ENCODE peak calls at places on chromosome 18, in seven cellular contexts. N is WTC11, T is myocyte, K is GDM1, L is endodermal cell, Y is AG10803, Q is HT-29. M is an unnamed sample.

GRCh38 chr18:79400591-79401381 is 5.1 kb downstream of the NFATC1 start:
- DNase-seq in T (no peak), N (no peak), K (no peak), L (no peak), Y (peak), Q (no peak), M (no peak)

GRCh38 chr18:31792580-31792911 is 31.9 kb upstream of the SLC25A52 start:
- DNase-seq in Y (no peak), N (no peak), T (no peak), Q (no peak), K (no peak), L (no peak), M (no peak)

GRCh38 chr18:50970006-50970405 is 2.2 kb downstream of the ELAC1 start:
- DNase-seq in Y (no peak), L (no peak), N (no peak), Q (peak), T (no peak), K (no peak), M (no peak)

GRCh38 chr18:11387880-11388279 is 221.5 kb upstream of the SLC35G4 start:
- DNase-seq in L (peak), K (no peak), N (peak), Q (peak), T (peak), Y (peak), M (peak)

GRCh38 chr18:12516049-12516677 is 108.4 kb downstream of the PRELID3A start:
- DNase-seq in L (no peak), Q (no peak), K (no peak), N (no peak), Y (no peak), T (no peak), M (no peak)

GRCh38 chr18:63236417-63236816 is 83.2 kb downstream of the BCL2 start:
- DNase-seq in Q (no peak), K (no peak), T (no peak), Y (no peak), L (no peak), N (no peak), M (no peak)

GRCh38 chr18:79191956-79192355 is 122.8 kb downstream of the ATP9B start:
- DNase-seq in L (no peak), Y (no peak), T (peak), Q (no peak), K (no peak), N (no peak), M (no peak)

GRCh38 chr18:56891116-56891515 is 240.0 kb downstream of the WDR7 start:
- DNase-seq in K (no peak), T (peak), N (no peak), L (no peak), Q (no peak), Y (no peak), M (no peak)

GRCh38 chr18:12271376-12272235 is 17.4 kb downstream of the CIDEA start:
- DNase-seq in N (peak), L (peak), Q (peak), K (peak), T (peak), Y (peak), M (peak)

GRCh38 chr18:48669991-48670750 is 131.3 kb downstream of the CTIF start:
- DNase-seq in K (no peak), Y (no peak), Q (no peak), T (no peak), L (no peak), N (no peak), M (no peak)